ENCODE peak calls at places on chromosomes 7 and 10, in six cellular contexts. Q is GM23248, N is psoas muscle, G is transverse colon, X is WERI-Rb-1, U is stomach. E is an unnamed sample.

GRCh38 chr7:80719261-80719660 is 80.8 kb downstream of the CD36 start:
- DNase-seq in Q (peak), N (no peak), G (no peak), X (no peak), U (no peak), E (no peak)

GRCh38 chr10:89159761-89160160 is 47.4 kb downstream of the CH25H start:
- DNase-seq in Q (peak), N (no peak), G (no peak), X (no peak), U (no peak), E (no peak)

GRCh38 chr10:123891147-123892011 is at the start of gene CPXM2:
- DNase-seq in Q (peak), N (no peak), G (no peak), X (no peak), U (no peak), E (peak)

GRCh38 chr10:112226439-112227248 is 43.1 kb upstream of the GPAM start:
- DNase-seq in Q (no peak), N (no peak), G (no peak), X (no peak), U (no peak), E (no peak)

GRCh38 chr10:3925184-3925583 is 140.2 kb upstream of the KLF6 start:
- DNase-seq in Q (no peak), N (no peak), G (no peak), X (no peak), U (no peak), E (no peak)

GRCh38 chr10:76036410-76036940 is 605.1 kb downstream of the LRMDA start:
- DNase-seq in Q (peak), N (peak), G (peak), X (peak), U (peak), E (peak)

GRCh38 chr7:152152267-152152666 is 126.8 kb downstream of the GALNT11 start:
- DNase-seq in Q (no peak), N (no peak), G (no peak), X (no peak), U (no peak), E (no peak)

GRCh38 chr10:7408003-7408493 is 2.8 kb downstream of the SFMBT2 start:
- DNase-seq in Q (peak), N (peak), G (peak), X (no peak), U (no peak), E (no peak)

GRCh38 chr7:70615066-70615465 is 516.9 kb upstream of the GALNT17 start:
- DNase-seq in Q (no peak), N (no peak), G (no peak), X (no peak), U (no peak), E (no peak)

GRCh38 chr7:94298943-94299342 is 95.8 kb upstream of the COL1A2 start:
- DNase-seq in Q (peak), N (no peak), G (no peak), X (no peak), U (no peak), E (no peak)

GRCh38 chr10:129203819-129204218 is 263.2 kb upstream of the MGMT start:
- DNase-seq in Q (no peak), N (no peak), G (no peak), X (no peak), U (no peak), E (no peak)

GRCh38 chr10:28879875-28880381 is 202.6 kb downstream of the BAMBI start:
- DNase-seq in Q (no peak), N (no peak), G (no peak), X (no peak), U (no peak), E (peak)

GRCh38 chr10:112052176-112052575 is 131.4 kb downstream of the GPAM start:
- DNase-seq in Q (no peak), N (no peak), G (no peak), X (no peak), U (no peak), E (no peak)

GRCh38 chr10:95264227-95265051 is 26.4 kb downstream of the PDLIM1 start:
- DNase-seq in Q (no peak), N (no peak), G (no peak), X (no peak), U (no peak), E (no peak)

GRCh38 chr7:79410345-79410744 is 43.1 kb downstream of the MAGI2 start:
- DNase-seq in Q (no peak), N (no peak), G (no peak), X (no peak), U (no peak), E (no peak)

DNA sequence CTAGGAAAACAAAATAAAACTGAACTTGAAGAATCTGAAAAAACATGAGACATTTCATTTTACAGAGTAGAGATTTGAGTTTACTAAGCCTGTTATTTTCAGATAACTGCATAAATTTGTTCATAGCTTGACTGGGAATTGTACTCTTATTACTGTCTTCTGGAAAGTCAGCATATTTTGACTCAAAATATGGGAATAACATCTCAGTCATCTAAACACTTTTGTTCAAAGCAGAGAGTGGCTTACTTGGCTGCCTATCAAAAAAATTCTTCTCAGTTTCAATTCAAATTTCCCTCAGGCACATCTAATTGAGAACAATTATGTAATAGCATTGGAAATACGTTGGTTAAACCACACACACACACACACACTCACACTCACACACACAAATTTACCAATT is 384.6 kb downstream of the ARL4A start:
- DNase-seq in Q (no peak), N (no peak), G (no peak), X (no peak), U (no peak), E (no peak)
- H3K27ac ChIP-seq in Q (no peak), N (no peak), G (no peak), X (no peak), U (no peak), E (no peak)

GRCh38 chr10:77901743-77902142 is 24.8 kb downstream of the DLG5 start:
- DNase-seq in Q (no peak), N (peak), G (no peak), X (no peak), U (no peak), E (no peak)
- H3K27ac ChIP-seq in Q (no peak), N (peak), G (no peak), X (no peak), U (no peak), E (no peak)

DNA sequence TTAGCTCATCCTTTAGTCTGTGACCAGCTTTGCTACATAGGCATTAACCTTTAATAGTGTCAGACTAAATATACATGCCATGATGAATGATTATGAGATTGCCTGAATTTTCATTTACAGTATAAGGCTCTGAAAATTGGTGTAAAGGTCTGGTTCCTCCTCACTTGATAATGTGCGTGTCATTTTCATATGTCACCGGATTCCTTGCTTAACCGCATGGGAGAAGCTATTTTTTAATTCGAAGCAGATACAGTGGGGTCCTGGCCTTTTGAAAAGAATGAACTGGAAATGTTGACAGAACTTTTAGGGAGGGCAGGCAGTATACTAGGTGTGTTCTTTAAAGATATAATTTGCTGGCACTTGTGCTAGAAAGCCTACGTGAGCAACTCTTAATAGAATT is 192.4 kb upstream of the SH2B2 start:
- DNase-seq in Q (no peak), N (no peak), G (no peak), X (no peak), U (no peak), E (no peak)
- H3K27ac ChIP-seq in Q (no peak), N (no peak), G (peak), X (no peak), U (no peak), E (no peak)

GRCh38 chr7:111903016-111903415 is 303.2 kb downstream of the DOCK4 start:
- DNase-seq in Q (no peak), N (no peak), G (no peak), X (no peak), U (no peak), E (no peak)

GRCh38 chr7:111900283-111900682 is 305.9 kb downstream of the DOCK4 start:
- DNase-seq in Q (no peak), N (no peak), G (no peak), X (no peak), U (no peak), E (no peak)

GRCh38 chr7:111903797-111904196 is 302.4 kb downstream of the DOCK4 start:
- DNase-seq in Q (no peak), N (no peak), G (no peak), X (no peak), U (no peak), E (no peak)
- H3K27ac ChIP-seq in Q (no peak), N (no peak), G (no peak), X (no peak), U (no peak), E (no peak)

GRCh38 chr10:62082270-62082669 is 180.8 kb downstream of the ARID5B start:
- DNase-seq in Q (no peak), N (no peak), G (no peak), X (no peak), U (no peak), E (no peak)
- H3K27ac ChIP-seq in Q (peak), N (peak), G (peak), X (no peak), U (no peak), E (peak)

GRCh38 chr10:102621418-102622325 is 22.6 kb upstream of the TRIM8 start:
- DNase-seq in Q (peak), N (peak), G (no peak), X (no peak), U (no peak), E (no peak)
- H3K27ac ChIP-seq in Q (no peak), N (peak), G (peak), X (no peak), U (peak), E (peak)

DNA sequence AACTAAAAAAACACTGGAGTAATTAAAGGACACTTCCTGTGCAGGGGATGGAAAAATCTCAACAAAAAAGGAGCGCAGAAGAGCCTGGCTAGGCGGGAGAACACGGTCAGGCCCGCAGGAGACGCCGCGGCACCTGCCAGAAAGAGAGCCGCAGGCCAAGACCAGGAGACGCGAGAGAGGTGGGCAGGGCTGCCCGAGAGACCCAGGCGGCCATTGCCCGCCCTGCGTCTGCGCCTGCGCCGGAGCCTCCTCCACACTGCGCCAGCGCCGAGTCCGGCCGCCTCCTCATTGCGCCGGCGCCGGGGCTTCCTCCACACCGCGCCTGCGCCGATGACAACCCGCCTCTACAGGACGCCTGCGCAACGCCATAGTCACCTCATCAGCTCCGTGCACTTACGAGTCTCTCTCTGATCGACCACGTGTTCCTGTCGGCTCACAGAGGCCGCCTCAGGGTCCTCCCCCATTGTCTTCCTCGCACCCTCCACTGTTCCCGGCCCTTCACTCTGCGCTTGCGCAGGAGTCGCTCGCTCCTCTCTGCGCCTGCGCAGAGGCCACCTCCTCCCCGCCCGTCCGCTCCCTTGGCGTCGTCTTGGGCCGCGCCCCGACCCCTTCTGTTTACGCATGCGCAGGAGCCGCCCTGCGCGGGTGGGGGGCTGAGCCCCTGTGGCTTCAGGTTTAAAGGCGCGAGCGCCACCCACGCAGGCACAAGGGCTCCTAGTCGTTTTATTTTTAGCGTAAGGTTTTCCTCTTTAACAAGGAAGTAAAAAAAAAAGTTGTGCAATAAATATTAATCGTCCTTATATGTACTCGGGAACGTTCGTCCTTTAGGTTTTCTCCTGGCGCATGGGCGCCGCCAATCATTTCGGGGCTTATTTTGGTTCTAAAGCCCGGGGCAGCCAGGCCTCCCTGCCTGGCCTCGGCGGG is 43.2 kb upstream of the FAM20C start:
- DNase-seq in Q (peak), N (peak), G (peak), X (peak), U (peak), E (peak)
- H3K27ac ChIP-seq in Q (peak), N (peak), G (peak), X (peak), U (peak), E (peak)

GRCh38 chr7:84801396-84801795 is 385.5 kb downstream of the SEMA3D start:
- DNase-seq in Q (no peak), N (no peak), G (no peak), X (no peak), U (no peak), E (no peak)
- H3K27ac ChIP-seq in Q (no peak), N (no peak), G (no peak), X (no peak), U (no peak), E (no peak)

DNA sequence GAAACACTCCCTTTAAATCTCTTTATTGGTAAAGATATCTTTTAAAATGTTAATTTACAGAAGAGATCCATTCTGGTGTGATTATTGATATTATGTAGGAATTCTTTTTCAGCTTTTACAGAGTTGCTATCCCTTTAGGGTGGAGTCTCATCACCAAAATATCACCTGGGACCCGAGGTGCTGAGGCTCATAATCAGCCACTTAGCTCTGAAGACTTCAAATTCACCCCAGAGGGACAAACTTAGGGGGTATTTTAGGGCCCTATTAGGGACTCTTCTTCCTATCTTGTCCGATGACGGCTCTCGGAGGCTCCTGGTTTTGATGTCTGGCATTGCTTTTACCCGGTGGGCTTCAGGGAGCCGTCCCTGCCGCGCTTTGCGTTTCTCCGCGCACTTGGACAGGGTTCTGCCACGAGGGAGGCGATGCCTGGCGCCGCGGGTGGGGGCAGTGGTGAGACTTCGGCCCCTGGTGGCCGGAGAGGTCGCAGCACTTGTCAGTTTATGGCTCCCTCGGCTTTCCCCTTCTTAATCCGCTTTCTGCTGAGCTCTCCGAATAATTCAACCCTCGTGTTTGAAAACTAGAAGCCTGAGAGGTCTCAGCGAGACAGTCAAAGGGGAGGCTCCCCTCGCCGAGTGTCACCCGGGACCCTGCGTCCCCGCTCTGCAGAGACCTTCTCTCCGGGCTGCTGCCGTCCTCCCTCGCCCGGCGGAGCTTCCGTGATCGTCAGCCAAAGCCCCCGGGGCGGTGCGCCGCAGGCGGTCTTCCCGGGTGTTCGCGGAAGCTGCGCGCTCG is 27.8 kb downstream of the RBM20 start:
- DNase-seq in Q (peak), N (peak), G (peak), X (peak), U (peak), E (peak)
- H3K27ac ChIP-seq in Q (no peak), N (peak), G (peak), X (peak), U (peak), E (peak)

E was measured in coronary artery.